ENCODE peak calls at places on chromosomes 3 and 15, in six cellular contexts. J is neural crest cell, R is AG09309, L is adrenal gland, C is BE2C, G is coronary artery. Q is an unnamed sample.

GRCh38 chr15:23532019-23532418 is 33.5 kb upstream of the MKRN3 start:
- DNase-seq in J (no peak), R (no peak), L (no peak), C (no peak), G (no peak), Q (no peak)

GRCh38 chr3:31508452-31509146 is 24.1 kb upstream of the STT3B start:
- DNase-seq in J (no peak), R (no peak), L (no peak), C (no peak), G (no peak), Q (no peak)

GRCh38 chr3:29382399-29382798 is 101.5 kb downstream of the RBMS3 start:
- DNase-seq in J (no peak), R (no peak), L (no peak), C (no peak), G (no peak), Q (no peak)

GRCh38 chr3:76047368-76047767 is 262.0 kb upstream of the ZNF717 start:
- DNase-seq in J (no peak), R (no peak), L (no peak), C (peak), G (no peak), Q (no peak)

GRCh38 chr3:43363621-43364266 is 77.4 kb downstream of the SNRK start:
- DNase-seq in J (no peak), R (no peak), L (no peak), C (no peak), G (no peak), Q (no peak)

GRCh38 chr3:33096103-33096868 is 660 bp downstream of the GLB1 start:
- DNase-seq in J (peak), R (no peak), L (peak), C (no peak), G (peak), Q (no peak)

GRCh38 chr15:44598066-44598465 is 61.1 kb downstream of the EIF3J start:
- DNase-seq in J (no peak), R (no peak), L (no peak), C (no peak), G (no peak), Q (no peak)

GRCh38 chr3:14921811-14922705 is 25.3 kb upstream of the NR2C2 start:
- DNase-seq in J (no peak), R (no peak), L (no peak), C (no peak), G (no peak), Q (no peak)

GRCh38 chr15:61038910-61039309 is 190.2 kb downstream of the RORA start:
- DNase-seq in J (no peak), R (no peak), L (no peak), C (no peak), G (no peak), Q (no peak)

GRCh38 chr3:134066539-134067310 is 37.0 kb upstream of the SLCO2A1 start:
- DNase-seq in J (no peak), R (no peak), L (peak), C (no peak), G (peak), Q (peak)

GRCh38 chr15:63077952-63078351 is 35.4 kb downstream of the TPM1 start:
- DNase-seq in J (no peak), R (no peak), L (no peak), C (no peak), G (no peak), Q (no peak)

GRCh38 chr3:43296565-43296964 is 10.2 kb downstream of the SNRK start:
- DNase-seq in J (no peak), R (no peak), L (no peak), C (no peak), G (no peak), Q (no peak)

GRCh38 chr3:128226794-128227399 is 73.6 kb downstream of the EEFSEC start:
- DNase-seq in J (peak), R (no peak), L (peak), C (peak), G (no peak), Q (no peak)

GRCh38 chr3:29065211-29065785 is 215.6 kb upstream of the RBMS3 start:
- DNase-seq in J (peak), R (peak), L (peak), C (peak), G (peak), Q (peak)

GRCh38 chr3:148880681-148881080 is 15.6 kb downstream of the CPA3 start:
- DNase-seq in J (no peak), R (no peak), L (peak), C (peak), G (no peak), Q (no peak)

GRCh38 chr3:23640472-23641146 is 165.1 kb upstream of the UBE2E1 start:
- DNase-seq in J (no peak), R (no peak), L (no peak), C (no peak), G (no peak), Q (no peak)

GRCh38 chr3:52561028-52561749 is 24.8 kb downstream of the UQCC5 start:
- DNase-seq in J (no peak), R (no peak), L (no peak), C (no peak), G (no peak), Q (no peak)

GRCh38 chr3:67461667-67462142 is 192.7 kb downstream of the SUCLG2 start:
- DNase-seq in J (no peak), R (no peak), L (no peak), C (peak), G (no peak), Q (no peak)

GRCh38 chr3:9468460-9468859 is 71.0 kb downstream of the SETD5 start:
- DNase-seq in J (no peak), R (no peak), L (no peak), C (no peak), G (no peak), Q (no peak)

GRCh38 chr3:880371-880770 is 212.5 kb upstream of the CNTN6 start:
- DNase-seq in J (no peak), R (no peak), L (no peak), C (no peak), G (no peak), Q (no peak)

GRCh38 chr3:10286596-10287295 is 6.0 kb downstream of the GHRL start:
- DNase-seq in J (no peak), R (peak), L (peak), C (no peak), G (no peak), Q (no peak)

GRCh38 chr15:25587616-25588340 is 149.0 kb upstream of the UBE3A start:
- DNase-seq in J (no peak), R (no peak), L (no peak), C (no peak), G (no peak), Q (no peak)

GRCh38 chr3:64276131-64276530 is 50.9 kb upstream of the PRICKLE2 start:
- DNase-seq in J (no peak), R (no peak), L (no peak), C (no peak), G (no peak), Q (no peak)

GRCh38 chr3:111194048-111194447 is 122.4 kb downstream of the NECTIN3 start:
- DNase-seq in J (no peak), R (no peak), L (no peak), C (no peak), G (no peak), Q (no peak)

GRCh38 chr15:48928877-48929538 is 34.7 kb downstream of the SHC4 start:
- DNase-seq in J (no peak), R (no peak), L (no peak), C (no peak), G (no peak), Q (no peak)

GRCh38 chr15:33808720-33809119 is 159.6 kb upstream of the CHRM5 start:
- DNase-seq in J (no peak), R (peak), L (no peak), C (no peak), G (no peak), Q (no peak)

GRCh38 chr15:99324082-99324620 is 72.9 kb downstream of the LRRC28 start:
- DNase-seq in J (no peak), R (peak), L (no peak), C (no peak), G (no peak), Q (no peak)

GRCh38 chr3:115363071-115363470 is 216.0 kb upstream of the ZBTB20 start:
- DNase-seq in J (no peak), R (no peak), L (no peak), C (no peak), G (no peak), Q (no peak)

GRCh38 chr3:49032646-49033304 is 3.6 kb upstream of the IMPDH2 start:
- DNase-seq in J (no peak), R (no peak), L (peak), C (no peak), G (no peak), Q (no peak)

GRCh38 chr3:42804831-42805821 is 836 bp upstream of the HIGD1A start:
- DNase-seq in J (no peak), R (no peak), L (peak), C (peak), G (peak), Q (peak)

GRCh38 chr3:32140943-32141342 is 34.5 kb downstream of the GPD1L start:
- DNase-seq in J (no peak), R (no peak), L (no peak), C (no peak), G (no peak), Q (no peak)

GRCh38 chr3:105373383-105373782 is 6.7 kb downstream of the ALCAM start:
- DNase-seq in J (no peak), R (no peak), L (no peak), C (no peak), G (no peak), Q (no peak)

GRCh38 chr3:72818092-72818721 is 30.0 kb downstream of the SHQ1 start:
- DNase-seq in J (no peak), R (no peak), L (peak), C (peak), G (no peak), Q (no peak)

GRCh38 chr3:124780767-124781485 is 50.7 kb downstream of the UMPS start:
- DNase-seq in J (no peak), R (no peak), L (peak), C (peak), G (peak), Q (no peak)

GRCh38 chr3:129486057-129487035 is 42.1 kb upstream of the RHO start:
- DNase-seq in J (no peak), R (peak), L (no peak), C (no peak), G (no peak), Q (no peak)

GRCh38 chr3:168545591-168545990 is 449.9 kb upstream of the GOLIM4 start:
- DNase-seq in J (no peak), R (no peak), L (no peak), C (no peak), G (no peak), Q (no peak)

GRCh38 chr15:63474810-63475316 is 29.5 kb upstream of the USP3 start:
- DNase-seq in J (no peak), R (no peak), L (no peak), C (no peak), G (no peak), Q (no peak)

GRCh38 chr15:94924057-94924456 is 692.7 kb downstream of the MCTP2 start:
- DNase-seq in J (no peak), R (no peak), L (no peak), C (no peak), G (no peak), Q (no peak)
- TF ChIP-seq CTCF in J (no peak), R (no peak), L (no peak), C (no peak), G (no peak), Q (no peak)

DNA sequence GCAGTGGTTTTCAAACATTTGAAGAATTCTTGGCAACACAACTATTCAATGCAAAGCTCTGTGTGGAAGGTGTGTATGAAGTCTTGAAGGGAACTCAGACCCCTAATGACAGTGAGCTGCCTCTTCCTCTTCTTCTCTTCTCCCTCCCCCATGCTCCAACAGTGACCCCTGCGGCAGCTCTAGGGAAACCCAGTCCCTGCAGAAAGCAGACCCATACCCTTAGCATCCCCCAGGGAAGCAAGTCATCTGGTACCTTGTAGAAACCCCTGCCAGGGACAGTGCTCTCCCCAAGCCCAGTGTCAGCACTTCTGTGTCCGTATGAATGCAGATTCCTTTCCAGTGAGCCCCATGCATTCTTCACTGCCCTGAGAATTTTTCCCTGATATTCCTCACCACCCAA is 442.3 kb downstream of the EPHB1 start:
- DNase-seq in J (no peak), R (no peak), L (no peak), C (peak), G (no peak), Q (no peak)
- TF ChIP-seq CTCF in J (no peak), R (no peak), L (no peak), C (peak), G (no peak), Q (peak)

DNA sequence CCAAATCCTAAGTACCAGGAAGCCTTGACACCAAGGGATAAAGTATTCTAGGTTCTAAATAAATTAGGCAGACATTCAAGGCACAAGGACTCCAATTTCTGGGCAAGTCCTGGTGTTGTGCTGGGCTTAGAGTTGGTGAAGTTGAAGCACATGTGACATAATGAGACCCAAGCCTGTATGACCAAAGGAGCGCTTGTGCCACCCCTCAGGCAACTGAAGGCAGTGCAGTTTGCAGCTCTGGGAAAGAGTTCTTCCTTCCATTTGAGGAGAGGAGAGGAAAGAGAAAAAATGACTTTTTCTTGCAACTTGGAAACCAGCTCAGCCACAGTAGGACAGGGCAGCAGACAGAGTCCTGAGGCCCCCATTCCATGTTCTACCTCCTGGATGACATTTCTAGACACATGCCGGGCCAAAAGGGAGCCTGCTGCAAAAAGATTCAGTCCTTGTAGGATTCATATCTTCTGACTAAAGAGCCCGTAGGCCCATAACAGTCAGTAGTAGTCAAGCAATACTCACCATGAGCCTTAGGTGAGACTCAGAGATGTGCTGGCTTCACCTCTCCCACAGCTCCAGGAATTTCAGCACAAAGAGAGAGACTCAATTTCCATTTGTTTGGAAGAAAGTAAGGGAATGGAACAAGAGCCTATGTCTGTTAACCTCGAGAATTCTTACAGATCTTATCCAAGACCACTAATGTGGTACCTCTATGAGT is 588.8 kb upstream of the BCHE start:
- DNase-seq in J (no peak), R (no peak), L (no peak), C (no peak), G (no peak), Q (no peak)
- TF ChIP-seq CTCF in J (peak), R (no peak), L (no peak), C (no peak), G (no peak), Q (peak)

DNA sequence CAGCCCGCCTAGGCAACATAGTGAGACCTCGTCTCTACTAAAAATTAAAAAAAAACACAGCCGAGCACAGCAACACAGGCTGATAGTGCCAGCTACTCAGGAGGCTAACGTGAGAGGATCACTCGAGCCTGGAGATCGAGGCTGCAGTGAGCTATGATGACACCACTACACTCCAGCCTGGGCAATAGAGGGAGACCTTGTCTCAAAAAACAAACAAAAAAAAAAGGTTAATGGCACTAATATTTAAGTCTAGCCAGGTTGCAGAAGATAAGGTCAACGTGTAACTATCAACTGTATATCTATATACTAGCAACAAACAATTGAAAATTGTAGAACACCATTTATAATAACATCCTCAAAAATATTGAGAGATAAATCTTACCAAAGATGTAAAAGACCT is 75.1 kb downstream of the MYO9A start:
- DNase-seq in J (no peak), R (no peak), L (no peak), C (no peak), G (no peak), Q (no peak)
- TF ChIP-seq CTCF in J (no peak), R (no peak), L (no peak), C (no peak), G (no peak), Q (no peak)

GRCh38 chr3:151156618-151157216 is 46.3 kb downstream of the GPR171 start:
- DNase-seq in J (no peak), R (no peak), L (no peak), C (peak), G (no peak), Q (no peak)
- TF ChIP-seq CTCF in J (peak), R (peak), L (peak), C (peak), G (no peak), Q (peak)

GRCh38 chr3:109152326-109152725 is 15.8 kb downstream of the C3orf85 start:
- DNase-seq in J (no peak), R (no peak), L (no peak), C (no peak), G (no peak), Q (no peak)

GRCh38 chr3:109161487-109162108 is 25.1 kb downstream of the C3orf85 start:
- DNase-seq in J (no peak), R (no peak), L (no peak), C (no peak), G (no peak), Q (no peak)

GRCh38 chr3:109154989-109155388 is 18.5 kb downstream of the C3orf85 start:
- DNase-seq in J (no peak), R (no peak), L (no peak), C (no peak), G (no peak), Q (no peak)

DNA sequence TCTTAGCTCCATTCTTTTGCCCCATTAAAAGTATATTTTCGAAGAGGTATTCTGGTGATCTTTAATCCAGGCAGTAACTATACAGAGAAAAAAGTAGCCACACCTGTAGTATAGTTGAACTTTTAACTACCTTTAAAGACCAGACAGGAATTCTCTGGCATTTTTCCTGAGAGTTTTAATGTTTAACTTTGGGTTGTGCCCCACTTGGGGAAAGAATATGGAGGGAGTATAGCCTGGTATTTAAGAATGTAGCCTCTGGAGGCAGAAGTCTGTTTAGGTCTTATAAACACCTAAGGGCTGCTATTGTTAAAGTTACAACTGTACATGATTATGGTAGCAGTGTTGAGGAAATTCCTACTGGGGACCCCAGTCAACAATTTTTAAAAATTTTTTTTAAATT is 19.3 kb downstream of the C3orf85 start:
- DNase-seq in J (no peak), R (no peak), L (no peak), C (no peak), G (no peak), Q (no peak)
- TF ChIP-seq CTCF in J (no peak), R (no peak), L (no peak), C (no peak), G (no peak), Q (no peak)

DNA sequence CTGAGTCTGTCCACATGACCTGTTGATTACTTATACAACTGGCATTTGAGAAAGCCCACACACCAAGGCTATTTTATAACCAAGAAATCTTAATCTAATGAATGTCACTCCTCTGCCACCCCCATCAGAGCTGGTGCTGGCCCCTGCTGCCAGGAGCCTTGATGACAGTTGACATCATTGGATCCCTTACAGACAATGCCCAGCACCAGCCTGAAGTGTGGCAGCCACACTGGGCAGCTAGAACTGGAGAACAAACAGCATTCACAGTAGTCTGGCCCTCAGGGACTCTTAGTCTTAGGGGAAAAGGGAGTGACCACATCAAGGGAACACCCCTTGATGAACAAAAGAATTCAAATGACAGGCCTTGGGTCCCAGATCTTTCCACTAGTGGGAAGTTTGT is 840.6 kb downstream of the EPHA3 start:
- DNase-seq in J (no peak), R (no peak), L (no peak), C (no peak), G (no peak), Q (no peak)
- TF ChIP-seq CTCF in J (no peak), R (no peak), L (no peak), C (no peak), G (no peak), Q (no peak)

GRCh38 chr3:158909870-158910269 is 108.0 kb downstream of the MFSD1 start:
- DNase-seq in J (no peak), R (peak), L (no peak), C (no peak), G (no peak), Q (no peak)

GRCh38 chr3:158912621-158913020 is 110.8 kb downstream of the MFSD1 start:
- DNase-seq in J (no peak), R (no peak), L (no peak), C (no peak), G (no peak), Q (no peak)

GRCh38 chr3:158911586-158911985 is 109.7 kb downstream of the MFSD1 start:
- DNase-seq in J (no peak), R (no peak), L (no peak), C (no peak), G (no peak), Q (no peak)

GRCh38 chr3:158908187-158908762 is 106.4 kb downstream of the MFSD1 start:
- DNase-seq in J (no peak), R (no peak), L (no peak), C (no peak), G (no peak), Q (no peak)

DNA sequence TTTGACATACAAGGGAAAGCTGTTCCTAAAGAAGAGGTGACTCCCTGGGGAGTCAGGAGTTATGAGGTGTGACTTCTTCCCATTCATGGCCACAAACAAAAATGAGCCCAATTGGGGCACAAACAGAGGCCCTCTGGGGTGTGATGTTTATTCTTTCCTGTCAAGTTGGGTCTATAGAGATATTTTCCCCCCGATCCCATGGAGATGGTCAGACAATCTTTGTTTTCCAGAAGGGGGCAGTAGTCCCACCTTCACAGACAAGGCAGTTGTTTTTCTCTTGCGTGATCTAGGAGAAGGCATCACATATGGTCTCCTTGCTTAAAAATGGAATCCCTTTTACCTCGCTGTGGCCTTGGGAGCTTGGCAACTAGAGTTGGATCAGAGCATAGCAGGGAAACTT is 110.3 kb downstream of the MFSD1 start:
- DNase-seq in J (no peak), R (no peak), L (no peak), C (no peak), G (no peak), Q (no peak)
- TF ChIP-seq CTCF in J (peak), R (no peak), L (no peak), C (peak), G (no peak), Q (no peak)